ENCODE peak calls at places on chromosomes 2 and 18, in six cellular contexts. S is heart left ventricle, E is fibroblast of lung, J is BJ, V is endothelial cell of umbilical vein, P is uterus. Z is an unnamed sample. For H3K27me3 and H3K36me3, the result is how much of the 10 kb centered on the place peaks cover.

GRCh38 chr2:130823171-130823885 is 13.4 kb upstream of the ARHGEF4 start:
- DNase-seq in V (no peak), S (no peak), P (no peak), E (no peak), J (no peak), Z (no peak)

GRCh38 chr2:26245231-26245732 is 543 bp downstream of the HADHB start:
- DNase-seq in S (no peak), P (no peak), V (no peak), J (no peak), E (peak), Z (peak)

GRCh38 chr2:8577573-8577972 is 104.3 kb upstream of the ID2 start:
- DNase-seq in V (no peak), P (no peak), J (no peak), E (no peak), S (no peak), Z (no peak)

GRCh38 chr2:53740170-53740569 is 27.4 kb upstream of the CHAC2 start:
- DNase-seq in E (peak), V (peak), J (no peak), S (no peak), P (no peak), Z (peak)

GRCh38 chr2:197183355-197183754 is 127.2 kb downstream of the ANKRD44 start:
- DNase-seq in J (no peak), E (peak), S (no peak), V (no peak), P (no peak), Z (peak)

GRCh38 chr18:40407913-40408312 is 1547.1 kb upstream of the PIK3C3 start:
- DNase-seq in V (no peak), E (peak), S (no peak), J (no peak), P (no peak), Z (no peak)

GRCh38 chr2:54274781-54275242 is 18.8 kb upstream of the TSPYL6 start:
- DNase-seq in V (no peak), E (peak), S (no peak), J (peak), P (no peak), Z (no peak)

GRCh38 chr2:37625156-37625555 is 46.3 kb downstream of the CDC42EP3 start:
- DNase-seq in J (no peak), S (no peak), E (peak), P (no peak), V (no peak), Z (peak)

GRCh38 chr2:120264995-120265394 is 12.3 kb downstream of the RALB start:
- DNase-seq in J (no peak), P (no peak), S (no peak), E (no peak), V (peak), Z (peak)

GRCh38 chr2:174844295-174844708 is 80.0 kb upstream of the CHRNA1 start:
- DNase-seq in V (no peak), S (no peak), P (no peak), J (no peak), E (no peak), Z (no peak)

GRCh38 chr2:71001592-71002570 is 7.2 kb upstream of the TEX261 start:
- DNase-seq in J (no peak), S (no peak), V (no peak), E (no peak), P (peak), Z (no peak)

GRCh38 chr2:26164231-26164630 is 8.7 kb upstream of the GAREM2 start:
- DNase-seq in P (no peak), E (no peak), V (no peak), J (no peak), S (no peak), Z (no peak)

GRCh38 chr2:45494275-45494977 is 116.6 kb downstream of the SRBD1 start:
- DNase-seq in P (no peak), S (no peak), E (peak), V (peak), J (no peak), Z (peak)

GRCh38 chr2:217444509-217444908 is 558.3 kb downstream of the TNS1 start:
- DNase-seq in P (no peak), V (no peak), J (no peak), E (no peak), S (no peak), Z (no peak)

GRCh38 chr18:28594034-28594433 is 417.1 kb upstream of the CDH2 start:
- DNase-seq in V (no peak), P (no peak), S (no peak), E (peak), J (no peak), Z (peak)

GRCh38 chr2:138059487-138059886 is 95.2 kb downstream of the HNMT start:
- DNase-seq in V (peak), E (peak), S (no peak), P (no peak), J (no peak), Z (no peak)

GRCh38 chr2:165627463-165627862 is 158.0 kb downstream of the CSRNP3 start:
- DNase-seq in S (no peak), V (peak), J (no peak), E (peak), P (no peak), Z (peak)

GRCh38 chr2:172200495-172201085 is 97.9 kb upstream of the DLX2 start:
- DNase-seq in V (peak), S (no peak), J (no peak), P (no peak), E (peak), Z (peak)

GRCh38 chr2:175205523-175205922 is 24.0 kb upstream of the ATP5MC3 start:
- DNase-seq in E (peak), V (peak), P (no peak), S (no peak), J (no peak), Z (peak)

GRCh38 chr2:145638675-145639074 is 1118.8 kb upstream of the ZEB2 start:
- DNase-seq in S (no peak), E (no peak), J (no peak), P (no peak), V (peak), Z (no peak)

GRCh38 chr2:196131949-196132925 is 39.1 kb downstream of the STK17B start:
- DNase-seq in E (peak), J (no peak), S (no peak), P (no peak), V (no peak), Z (peak)

GRCh38 chr2:152600051-152600657 is 117.1 kb downstream of the PRPF40A start:
- DNase-seq in P (no peak), E (no peak), S (no peak), J (no peak), V (no peak), Z (no peak)

GRCh38 chr2:237627463-237628321 is at the start of gene LRRFIP1:
- DNase-seq in J (no peak), P (peak), V (peak), S (no peak), E (peak), Z (no peak)
- TF ChIP-seq CTCF in J (no peak), P (peak), V (no peak), S (no peak), E (no peak), Z (no peak)

GRCh38 chr2:777051-777450 is 99.8 kb upstream of the TMEM18 start:
- DNase-seq in S (no peak), V (no peak), P (no peak), J (no peak), E (no peak), Z (no peak)

GRCh38 chr2:780002-780401 is 102.8 kb upstream of the TMEM18 start:
- DNase-seq in E (no peak), J (no peak), P (no peak), S (no peak), V (no peak), Z (no peak)

GRCh38 chr2:780581-780980 is 103.4 kb upstream of the TMEM18 start:
- DNase-seq in V (no peak), P (no peak), E (no peak), S (no peak), J (no peak), Z (no peak)

GRCh38 chr2:777546-777945 is 100.3 kb upstream of the TMEM18 start:
- DNase-seq in P (no peak), V (no peak), E (no peak), J (no peak), S (no peak), Z (no peak)

GRCh38 chr2:778680-779350 is 101.6 kb upstream of the TMEM18 start:
- DNase-seq in J (no peak), V (no peak), S (no peak), E (no peak), P (no peak), Z (no peak)
- H3K27me3 ChIP-seq in J (under half), V (under half), S (under half), E (under half), P (under half), Z (under half)

DNA sequence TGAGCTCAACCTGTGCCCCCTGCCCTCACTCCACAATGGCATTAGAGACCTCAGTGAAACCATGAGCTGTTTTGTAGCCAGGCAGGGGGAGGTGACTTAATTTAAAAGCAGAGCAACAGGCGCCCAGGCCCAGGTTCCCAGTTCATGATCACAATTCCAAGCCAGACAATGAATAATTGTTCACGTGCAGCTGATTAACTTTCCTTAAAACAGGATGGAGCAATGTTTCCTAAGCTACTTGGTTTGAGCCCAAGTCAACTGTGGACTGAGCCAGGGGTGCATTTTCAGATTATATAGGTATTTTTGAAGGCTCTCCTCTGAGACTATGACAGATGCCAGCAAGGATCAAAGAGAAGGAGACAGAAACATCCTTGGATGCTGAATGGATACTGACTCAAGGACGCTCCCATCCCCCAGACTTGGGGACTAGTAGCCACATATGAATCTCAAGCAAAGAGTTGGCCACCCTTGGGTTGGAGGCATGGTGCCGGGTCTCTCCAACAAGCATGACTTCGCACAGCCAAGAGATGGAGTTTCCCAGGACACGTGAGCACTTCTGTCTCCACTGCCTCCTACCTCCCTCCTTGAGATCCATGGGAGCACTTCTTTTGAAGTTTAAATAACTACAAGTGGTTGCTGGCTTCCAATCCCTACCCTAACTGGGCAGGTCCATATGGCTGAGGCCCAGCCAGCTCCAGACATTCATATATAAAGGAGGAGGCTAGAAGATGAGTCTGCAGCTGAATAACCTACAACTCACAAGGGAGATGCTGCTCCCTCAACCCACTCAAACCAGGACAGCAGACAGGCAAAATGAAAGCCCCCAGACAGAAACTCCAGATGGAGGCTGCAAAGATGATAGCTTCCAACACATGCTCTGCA is 12.7 kb downstream of the SMAD7 start:
- DNase-seq in V (peak), S (no peak), P (no peak), E (no peak), J (no peak), Z (no peak)
- H3K36me3 ChIP-seq in V (under half), S (under half), P (under half), E (under half), J (under half), Z (under half)

DNA sequence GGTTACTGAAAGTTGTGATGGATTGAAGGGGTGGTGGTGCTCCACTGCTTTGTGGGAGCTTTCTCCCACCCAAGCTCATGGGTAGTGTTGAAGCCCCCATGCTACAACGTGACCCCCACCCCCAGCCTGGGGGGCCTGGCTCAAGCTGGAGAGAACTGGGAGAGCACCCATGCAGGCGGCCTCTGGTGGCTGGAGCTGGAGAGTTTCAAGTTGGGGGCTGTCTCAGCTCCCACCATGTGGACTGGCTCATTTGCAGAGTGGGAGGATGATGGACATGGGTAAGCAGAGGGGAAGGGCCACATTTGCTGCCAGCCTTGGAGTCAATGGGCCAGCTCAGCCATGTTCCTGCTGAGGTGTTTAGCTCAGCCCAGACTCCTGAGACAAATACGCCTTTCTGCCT is 62.8 kb downstream of the INPP4A start:
- DNase-seq in J (no peak), V (no peak), P (no peak), E (no peak), S (no peak), Z (no peak)
- TF ChIP-seq CTCF in J (no peak), V (no peak), P (no peak), E (no peak), S (no peak), Z (no peak)

GRCh38 chr2:239660390-239661228 is 259.8 kb upstream of the HDAC4 start:
- DNase-seq in E (no peak), S (no peak), P (no peak), J (no peak), V (no peak), Z (peak)
- H3K27me3 ChIP-seq in E (under half), S (under half), P (under half), J (under half), V (under half), Z (under half)

GRCh38 chr2:47867205-47867604 is 39.1 kb downstream of the FBXO11 start:
- DNase-seq in J (peak), V (peak), S (no peak), E (peak), P (no peak), Z (peak)
- H3K36me3 ChIP-seq in J (under half), V (under half), S (under half), E (under half), P (under half), Z (under half)

GRCh38 chr2:49236316-49236715 is 82.0 kb upstream of the FSHR start:
- DNase-seq in P (no peak), J (no peak), E (no peak), S (no peak), V (no peak), Z (no peak)
- TF ChIP-seq CTCF in P (no peak), J (no peak), E (no peak), S (no peak), V (no peak), Z (no peak)

DNA sequence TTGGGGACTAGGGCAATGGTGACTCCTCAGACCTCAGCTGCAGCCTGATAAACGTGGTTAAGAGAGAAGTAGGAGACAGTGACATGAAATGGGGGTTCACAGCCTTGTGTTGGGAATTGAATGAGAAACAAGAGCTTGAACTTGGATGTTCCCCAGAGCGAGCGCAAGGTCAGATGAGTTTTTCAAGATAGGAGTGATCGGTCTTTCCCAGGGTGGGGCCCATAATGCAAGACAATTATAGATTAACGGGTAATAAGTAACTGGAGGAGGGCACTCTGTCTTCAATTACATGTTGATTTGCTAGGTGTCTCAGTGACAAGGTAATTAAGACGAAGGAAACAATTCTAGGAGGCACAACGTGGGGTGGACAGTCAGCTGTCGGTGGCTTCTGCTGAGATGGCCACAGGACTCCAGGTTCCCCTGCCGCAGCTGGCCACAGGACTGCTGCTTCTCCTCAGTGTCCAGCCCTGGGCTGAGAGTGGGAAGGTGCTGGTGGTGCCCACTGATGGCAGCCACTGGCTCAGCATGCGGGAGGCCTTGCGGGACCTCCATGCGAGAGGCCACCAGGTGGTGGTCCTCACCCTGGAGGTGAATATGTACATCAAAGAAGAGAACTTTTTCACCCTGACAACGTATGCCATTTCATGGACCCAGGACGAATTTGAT is at the start of gene UGT1A5:
- DNase-seq in E (no peak), J (no peak), P (no peak), S (no peak), V (no peak), Z (no peak)
- H3K27me3 ChIP-seq in E (under half), J (under half), P (under half), S (under half), V (under half), Z (under half)

DNA sequence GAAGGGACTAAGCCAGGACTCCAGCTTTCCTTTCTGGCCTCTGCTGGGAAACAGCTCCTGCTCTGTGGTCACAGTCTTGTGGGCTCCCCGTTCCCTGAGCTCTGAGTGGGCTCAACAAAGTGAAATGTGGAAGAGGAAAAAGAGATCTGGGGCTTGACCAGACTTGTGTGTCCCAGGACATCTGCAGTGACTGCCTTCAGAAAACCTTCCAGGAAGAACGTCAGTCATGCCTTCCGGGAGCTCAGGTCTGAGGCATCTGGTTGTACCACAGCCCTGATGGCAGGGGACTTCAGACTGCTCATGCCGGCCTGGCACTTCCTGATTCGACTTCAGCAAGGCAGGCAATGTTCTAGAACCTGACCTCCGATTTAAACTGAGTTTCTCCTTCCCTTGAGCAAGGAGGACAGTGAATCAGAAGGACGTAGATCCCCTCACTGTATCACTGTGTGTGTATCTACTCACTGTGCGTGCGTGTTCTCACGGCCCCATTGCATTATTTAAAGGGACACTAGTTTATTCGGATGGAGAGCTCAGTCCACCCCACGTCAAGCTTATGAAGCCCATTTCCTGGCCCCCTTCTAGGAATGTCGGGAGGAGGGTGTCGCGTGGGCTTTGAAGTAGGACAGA is 556 bp upstream of the FBLN7 start:
- DNase-seq in E (peak), J (no peak), V (no peak), P (no peak), S (peak), Z (peak)
- H3K36me3 ChIP-seq in E (under half), J (under half), V (under half), P (under half), S (under half), Z (under half)